ENCODE peak calls at places on chromosomes 7 and 10, in nine cellular contexts. B is lower lobe of right lung, R is fibroblast of lung, T is body of pancreas, Y is endothelial cell of umbilical vein, G is thyroid gland, Z is heart left ventricle, Q is transverse colon, L is Peyer's patch. F is an unnamed sample. For H3K4me1, the result is how much of the 10 kb centered on the place peaks cover.

GRCh38 chr10:13099144-13099665 is 758 bp upstream of the OPTN start:
- DNase-seq in B (no peak), R (peak), T (peak), Y (no peak), G (peak), Z (peak), Q (peak), L (peak), F (peak)

GRCh38 chr7:151082151-151083070 is 882 bp downstream of the TMUB1 start:
- DNase-seq in B (no peak), R (no peak), T (no peak), Y (no peak), G (no peak), Z (no peak), Q (no peak), L (no peak), F (peak)

GRCh38 chr7:84092207-84092606 is 102.4 kb downstream of the SEMA3A start:
- DNase-seq in B (no peak), R (peak), T (no peak), Y (peak), G (no peak), Z (no peak), Q (no peak), L (no peak), F (no peak)

GRCh38 chr7:32415519-32415918 is 74.7 kb downstream of the LSM5 start:
- DNase-seq in B (no peak), R (no peak), T (no peak), Y (no peak), G (no peak), Z (no peak), Q (no peak), L (no peak), F (no peak)

GRCh38 chr7:154423219-154423618 is 371.0 kb downstream of the DPP6 start:
- DNase-seq in B (no peak), R (no peak), T (peak), Y (no peak), G (peak), Z (no peak), Q (no peak), L (no peak), F (no peak)

GRCh38 chr7:15874774-15875173 is 188.3 kb upstream of the MEOX2 start:
- DNase-seq in B (no peak), R (no peak), T (no peak), Y (peak), G (no peak), Z (no peak), Q (no peak), L (no peak), F (no peak)

GRCh38 chr10:62972103-62972502 is 155.9 kb upstream of the EGR2 start:
- DNase-seq in B (no peak), R (peak), T (no peak), Y (no peak), G (no peak), Z (no peak), Q (no peak), L (no peak), F (no peak)

GRCh38 chr10:6108631-6109443 is 20.0 kb downstream of the RBM17 start:
- DNase-seq in B (no peak), R (peak), T (no peak), Y (peak), G (peak), Z (no peak), Q (no peak), L (no peak), F (peak)

GRCh38 chr10:791639-792038 is 102.2 kb upstream of the DIP2C start:
- DNase-seq in B (no peak), R (no peak), T (no peak), Y (no peak), G (no peak), Z (no peak), Q (no peak), L (no peak), F (no peak)

GRCh38 chr7:44307301-44307900 is 18.0 kb downstream of the CAMK2B start:
- DNase-seq in B (no peak), R (peak), T (no peak), Y (peak), G (peak), Z (peak), Q (no peak), L (no peak), F (no peak)

GRCh38 chr7:2999078-2999500 is 44.6 kb downstream of the CARD11 start:
- DNase-seq in B (no peak), R (no peak), T (no peak), Y (peak), G (no peak), Z (no peak), Q (no peak), L (no peak), F (no peak)

GRCh38 chr7:48426966-48427555 is 255.8 kb downstream of the ABCA13 start:
- DNase-seq in B (no peak), R (no peak), T (no peak), Y (no peak), G (no peak), Z (no peak), Q (peak), L (no peak), F (peak)

GRCh38 chr7:2860627-2861133 is 16.6 kb upstream of the GNA12 start:
- DNase-seq in B (no peak), R (no peak), T (peak), Y (no peak), G (no peak), Z (no peak), Q (no peak), L (no peak), F (no peak)

GRCh38 chr10:104349623-104350142 is 4.0 kb upstream of the CFAP58 start:
- DNase-seq in B (no peak), R (peak), T (no peak), Y (peak), G (peak), Z (no peak), Q (peak), L (no peak), F (no peak)

GRCh38 chr7:92831716-92832622 is 4.4 kb downstream of the CDK6 start:
- DNase-seq in B (no peak), R (peak), T (no peak), Y (peak), G (no peak), Z (no peak), Q (peak), L (no peak), F (no peak)

GRCh38 chr7:142669074-142669654 is 80.1 kb upstream of the PRSS1 start:
- DNase-seq in B (no peak), R (peak), T (no peak), Y (peak), G (no peak), Z (no peak), Q (no peak), L (no peak), F (no peak)

GRCh38 chr7:133354546-133355324 is 101.9 kb downstream of the EXOC4 start:
- DNase-seq in B (no peak), R (peak), T (no peak), Y (peak), G (no peak), Z (no peak), Q (no peak), L (no peak), F (no peak)

GRCh38 chr10:102718220-102718619 is 3.8 kb downstream of the SFXN2 start:
- DNase-seq in B (no peak), R (peak), T (peak), Y (peak), G (no peak), Z (peak), Q (no peak), L (no peak), F (no peak)

GRCh38 chr7:1112109-1112508 is 24.2 kb downstream of the GPER1 start:
- DNase-seq in B (peak), R (no peak), T (no peak), Y (peak), G (no peak), Z (peak), Q (no peak), L (no peak), F (no peak)

GRCh38 chr7:82624337-82624736 is 180.8 kb upstream of the CACNA2D1 start:
- DNase-seq in B (no peak), R (peak), T (no peak), Y (no peak), G (no peak), Z (no peak), Q (no peak), L (no peak), F (no peak)

GRCh38 chr7:157854066-157854891 is 517.5 kb downstream of the DNAJB6 start:
- DNase-seq in B (peak), R (no peak), T (peak), Y (no peak), G (no peak), Z (peak), Q (peak), L (peak), F (peak)

GRCh38 chr7:5690931-5691461 is 90.5 kb downstream of the RNF216 start:
- DNase-seq in B (no peak), R (peak), T (peak), Y (no peak), G (peak), Z (peak), Q (no peak), L (no peak), F (no peak)

GRCh38 chr10:3783721-3784432 is 1.1 kb downstream of the KLF6 start:
- DNase-seq in B (no peak), R (peak), T (peak), Y (peak), G (peak), Z (peak), Q (peak), L (no peak), F (peak)

GRCh38 chr10:81002382-81002781 is 464.7 kb downstream of the SH2D4B start:
- DNase-seq in B (no peak), R (no peak), T (no peak), Y (no peak), G (no peak), Z (no peak), Q (no peak), L (no peak), F (no peak)
- H3K4me1 ChIP-seq in B (under half), R (under half), T (under half), Y (under half), G (under half), Z (under half), Q (under half), L (under half), F (under half)

GRCh38 chr7:86914468-86915054 is 144.9 kb downstream of the ELAPOR2 start:
- DNase-seq in B (no peak), R (peak), T (no peak), Y (peak), G (no peak), Z (no peak), Q (no peak), L (no peak), F (no peak)
- TF ChIP-seq CTCF in B (peak), R (peak), T (no peak), Y (peak), G (peak), Z (peak), Q (peak), L (peak), F (no peak)

DNA sequence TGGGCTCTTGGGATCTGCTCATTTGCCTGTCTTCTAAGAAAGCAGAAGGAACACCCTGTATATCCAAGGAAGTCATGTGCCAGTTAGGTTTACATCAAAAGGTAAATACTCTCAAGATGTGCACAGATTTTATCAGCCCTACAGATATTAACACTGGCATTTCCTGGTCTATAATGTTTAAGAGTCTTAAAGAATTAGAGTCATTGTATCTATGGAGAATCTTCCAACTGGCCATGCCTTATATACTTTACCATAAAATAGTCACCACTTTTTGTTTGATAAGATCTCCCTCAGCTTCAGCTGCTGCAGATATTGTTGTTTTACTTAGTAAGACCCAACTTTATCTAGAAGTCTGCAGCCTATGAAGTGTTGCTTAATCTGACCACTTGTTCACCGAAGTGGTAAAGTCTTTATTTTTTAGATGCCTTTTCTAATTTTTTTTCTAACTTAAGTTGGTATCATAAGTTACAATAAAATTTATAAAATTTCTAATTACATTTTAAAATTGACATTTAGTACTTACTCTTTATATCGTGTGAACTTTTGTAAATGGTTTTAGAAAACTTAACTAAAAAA is 58.5 kb downstream of the CPED1 start:
- DNase-seq in B (no peak), R (no peak), T (no peak), Y (peak), G (no peak), Z (no peak), Q (no peak), L (no peak), F (no peak)
- H3K4me1 ChIP-seq in B (under half), R (under half), T (under half), Y (under half), G (under half), Z (under half), Q (under half), L (under half), F (under half)

GRCh38 chr7:143901710-143902587 is at the start of gene TCAF1:
- DNase-seq in B (peak), R (peak), T (peak), Y (peak), G (peak), Z (peak), Q (peak), L (peak), F (peak)
- TF ChIP-seq CTCF in B (peak), R (peak), T (no peak), Y (peak), G (peak), Z (peak), Q (peak), L (peak), F (no peak)

GRCh38 chr10:124725171-124725631 is 19.0 kb downstream of the FAM53B start:
- DNase-seq in B (no peak), R (no peak), T (no peak), Y (no peak), G (no peak), Z (peak), Q (no peak), L (no peak), F (peak)
- H3K4me1 ChIP-seq in B (half or more), R (under half), T (under half), Y (under half), G (half or more), Z (half or more), Q (half or more), L (under half), F (half or more)

F was measured in mucosa of descending colon.